ENCODE peak calls at places on chromosomes 11 and 22, in ten cellular contexts. V is activated CD4-positive, alpha-beta T cell treated with anti-CD3 and anti-CD28 coated beads for 24 hours; I is germinal center; G is HFFc6; J is heart left ventricle; Z is Caco-2; E is HEK293T; T is neural progenitor cell; F is fibroblast of the conjunctiva; P is K562. W is an unnamed sample.

GRCh38 chr11:24585192-24585591 is 88.3 kb downstream of the LUZP2 start:
- DNase-seq in Z (no peak), I (no peak), P (no peak), J (no peak), E (no peak), T (no peak), F (no peak), V (no peak), G (no peak), W (no peak)

GRCh38 chr22:31613286-31613903 is 48.6 kb downstream of the PISD start:
- DNase-seq in V (no peak), E (no peak), G (no peak), T (no peak), P (no peak), J (peak; percentile 44), Z (no peak), I (no peak), F (no peak), W (no peak)

GRCh38 chr11:69257134-69257533 is 36.8 kb upstream of the MYEOV start:
- DNase-seq in T (no peak), I (no peak), E (no peak), J (no peak), V (no peak), G (no peak), P (no peak), Z (no peak), F (no peak), W (no peak)

GRCh38 chr11:26618441-26618840 is 46.4 kb upstream of the MUC15 start:
- DNase-seq in E (no peak), P (no peak), G (no peak), F (no peak), J (no peak), V (no peak), I (no peak), Z (no peak), T (no peak), W (no peak)

GRCh38 chr11:11510939-11511338 is 110.9 kb downstream of the GALNT18 start:
- DNase-seq in T (peak; percentile 46), I (no peak), P (no peak), V (no peak), J (no peak), Z (no peak), E (no peak), G (no peak), F (no peak), W (no peak)

GRCh38 chr11:46272816-46273427 is 4.5 kb upstream of the CREB3L1 start:
- DNase-seq in P (peak; percentile 35), F (no peak), T (no peak), E (no peak), Z (no peak), G (peak; percentile 63), I (no peak), J (peak; percentile 74), V (no peak), W (no peak)

GRCh38 chr11:44791546-44791945 is 64.8 kb downstream of the TSPAN18 start:
- DNase-seq in Z (no peak), E (no peak), J (no peak), I (no peak), P (no peak), F (no peak), T (no peak), G (no peak), V (no peak), W (no peak)

GRCh38 chr11:110989734-110990133 is 255.8 kb upstream of the POU2AF2 start:
- DNase-seq in J (no peak), E (no peak), V (no peak), T (no peak), F (peak; percentile 83), P (no peak), G (no peak), Z (no peak), I (no peak), W (no peak)

GRCh38 chr22:50084085-50084484 is 1.1 kb downstream of the MLC1 start:
- DNase-seq in G (no peak), T (no peak), P (no peak), V (no peak), F (no peak), Z (no peak), E (no peak), J (no peak), I (no peak), W (no peak)

GRCh38 chr11:45089845-45090499 is 56.5 kb upstream of the PRDM11 start:
- DNase-seq in V (no peak), Z (no peak), J (no peak), F (peak; percentile 59), I (no peak), G (peak; percentile 32), T (peak; percentile 63), P (no peak), E (no peak), W (no peak)

GRCh38 chr11:102377891-102378290 is 30.9 kb downstream of the BIRC2 start:
- DNase-seq in I (no peak), Z (no peak), F (no peak), E (no peak), V (no peak), J (no peak), P (no peak), G (no peak), T (no peak), W (no peak)

GRCh38 chr11:134034496-134035381 is 34.1 kb upstream of the JAM3 start:
- DNase-seq in Z (no peak), F (no peak), J (peak; percentile 67), G (peak; percentile 48), P (no peak), I (no peak), T (no peak), V (no peak), E (no peak), W (no peak)

GRCh38 chr11:100851129-100851528 is 164.0 kb downstream of the ARHGAP42 start:
- DNase-seq in E (no peak), P (no peak), I (no peak), G (peak; percentile 28), T (no peak), V (no peak), F (no peak), J (no peak), Z (no peak), W (no peak)

GRCh38 chr22:49747705-49748104 is 80.0 kb downstream of the BRD1 start:
- DNase-seq in G (no peak), F (no peak), Z (no peak), I (no peak), V (no peak), J (no peak), P (no peak), E (no peak), T (peak; percentile 55), W (no peak)